ENCODE peak calls at places on chromosomes 5 and 9, in six cellular contexts. U is naive thymus-derived CD4-positive, alpha-beta T cell; A is activated naive CD8-positive, alpha-beta T cell treated with anti-CD3 and anti-CD28 coated beads, Interleukin-2, amount 50 U/mL, for 24 hours; O is stimulated activated CD4-positive, alpha-beta T cell treated with anti-CD3 and anti-CD28 coated beads, Interleukin-12 subunit alpha, Interleukin-12 subunit beta, amount 100 ng/mL, for 4 hours; B is non-pigmented ciliary epithelial cell; R is EH. K is an unnamed sample.

GRCh38 chr5:133389066-133389590 is 223.2 kb downstream of the FSTL4 start:
- DNase-seq in U (no peak), A (no peak), O (no peak), B (no peak), R (no peak), K (no peak)

GRCh38 chr5:96120120-96120519 is 158.5 kb upstream of the ELL2 start:
- DNase-seq in U (no peak), A (no peak), O (no peak), B (no peak), R (no peak), K (no peak)

GRCh38 chr9:131537946-131538345 is 6.9 kb upstream of the UCK1 start:
- DNase-seq in U (no peak), A (no peak), O (no peak), B (no peak), R (no peak), K (no peak)

GRCh38 chr5:50667079-50667652 is 729 bp downstream of the PARP8 start:
- DNase-seq in U (no peak), A (no peak), O (peak), B (no peak), R (peak), K (no peak)

GRCh38 chr5:132380741-132381140 is 11.2 kb downstream of the SLC22A5 start:
- DNase-seq in U (no peak), A (no peak), O (no peak), B (no peak), R (no peak), K (no peak)

GRCh38 chr5:177605078-177605477 is 5.1 kb downstream of the B4GALT7 start:
- DNase-seq in U (no peak), A (no peak), O (no peak), B (no peak), R (no peak), K (no peak)

GRCh38 chr9:97820373-97820772 is 32.7 kb upstream of the FOXE1 start:
- DNase-seq in U (no peak), A (no peak), O (no peak), B (no peak), R (no peak), K (no peak)

GRCh38 chr5:150401076-150401375 is 11.7 kb downstream of the CD74 start:
- DNase-seq in U (no peak), A (no peak), O (no peak), B (no peak), R (no peak), K (no peak)

GRCh38 chr5:124631874-124632550 is 114.4 kb downstream of the ZNF608 start:
- DNase-seq in U (no peak), A (no peak), O (no peak), B (no peak), R (no peak), K (no peak)

GRCh38 chr5:181263633-181264032 is 2.7 kb upstream of the TRIM52 start:
- DNase-seq in U (no peak), A (no peak), O (no peak), B (no peak), R (no peak), K (no peak)

GRCh38 chr9:121249563-121249962 is 18.4 kb upstream of the GSN start:
- DNase-seq in U (no peak), A (no peak), O (no peak), B (no peak), R (no peak), K (no peak)

K was measured in fibroblast of the conjunctiva.